ENCODE peak calls at places on chromosome 1, in eight cellular contexts. X, F, D, Z, A, T, H and R are unnamed samples.

GRCh38 chr1:162206300-162206699 is 136.8 kb downstream of the NOS1AP start:
- DNase-seq in T (no peak), F (no peak), Z (no peak), D (no peak), X (no peak), H (no peak), A (no peak), R (no peak)

GRCh38 chr1:153506831-153507413 is 28.9 kb downstream of the S100A6 start:
- DNase-seq in H (no peak), Z (peak; percentile 74), X (no peak), D (peak; percentile 86), A (no peak), T (no peak), F (no peak), R (peak; percentile 77)

GRCh38 chr1:223827193-223827663 is 18.5 kb downstream of the TP53BP2 start:
- DNase-seq in D (no peak), F (no peak), X (no peak), T (no peak), Z (no peak), A (no peak), H (no peak), R (peak; percentile 40)

GRCh38 chr1:2633936-2634491 is 1.2 kb upstream of the MMEL1 start:
- DNase-seq in X (no peak), Z (no peak), F (no peak), T (no peak), A (peak; percentile 32), H (no peak), D (no peak), R (no peak)

GRCh38 chr1:54463259-54464030 is 57.3 kb upstream of the SSBP3 start:
- DNase-seq in F (no peak), H (no peak), T (no peak), D (no peak), A (no peak), Z (no peak), X (no peak), R (no peak)

GRCh38 chr1:92087542-92087941 is 7.4 kb downstream of the BTBD8 start:
- DNase-seq in Z (no peak), X (no peak), A (no peak), T (no peak), D (no peak), H (no peak), F (no peak), R (peak; percentile 30)

GRCh38 chr1:215476541-215476940 is 90.6 kb upstream of the KCTD3 start:
- DNase-seq in A (no peak), D (no peak), X (no peak), Z (no peak), H (no peak), F (no peak), T (no peak), R (no peak)

GRCh38 chr1:53145942-53146708 is 3.7 kb upstream of the SLC1A7 start:
- DNase-seq in T (no peak), D (peak; percentile 85), H (no peak), F (peak; percentile 15), X (no peak), A (no peak), Z (peak; percentile 85), R (peak; percentile 99)

GRCh38 chr1:47881505-47882442 is 115.4 kb downstream of the TRABD2B start:
- DNase-seq in H (no peak), X (no peak), D (no peak), A (no peak), F (peak; percentile 76), T (no peak), Z (peak; percentile 41), R (peak; percentile 19)

GRCh38 chr1:201761178-201761577 is 67.8 kb upstream of the IPO9 start:
- DNase-seq in T (no peak), Z (no peak), X (no peak), F (no peak), A (no peak), D (no peak), H (no peak), R (no peak)

GRCh38 chr1:33721416-33721815 is 142.5 kb upstream of the HMGB4 start:
- DNase-seq in D (no peak), H (no peak), X (no peak), Z (no peak), T (no peak), A (no peak), F (no peak), R (no peak)